ENCODE peak calls at places on chromosomes 16 and 17, in four cellular contexts. Y is NCI-H345; Q is activated CD8-positive, alpha-beta memory T cell treated with anti-CD3 and anti-CD28 coated beads, Interleukin-2, amount 50 U/mL, for 48 hours; N is stomach. X is an unnamed sample.

GRCh38 chr16:69089091-69089912 is 16.2 kb upstream of the HAS3 start:
- DNase-seq in Y (peak), Q (peak), N (peak), X (peak)

GRCh38 chr16:87790278-87791023 is 24.7 kb upstream of the KLHDC4 start:
- DNase-seq in Y (peak), Q (no peak), N (peak), X (no peak)

GRCh38 chr17:79070266-79070880 is 4.3 kb upstream of the ENGASE start:
- DNase-seq in Y (no peak), Q (no peak), N (no peak), X (no peak)

GRCh38 chr17:4588391-4588790 is 4.1 kb downstream of the SMTNL2 start:
- DNase-seq in Y (no peak), Q (no peak), N (no peak), X (no peak)

GRCh38 chr17:82863941-82864720 is 24.3 kb upstream of the ZNF750 start:
- DNase-seq in Y (peak), Q (peak), N (peak), X (no peak)

GRCh38 chr16:27781981-27782880 is 232.3 kb downstream of the KATNIP start:
- DNase-seq in Y (no peak), Q (no peak), N (no peak), X (no peak)

GRCh38 chr16:70573451-70574121 is 50.0 kb downstream of the SF3B3 start:
- DNase-seq in Y (no peak), Q (no peak), N (no peak), X (no peak)

GRCh38 chr17:42124256-42124655 is 1.7 kb downstream of the HSPB9 start:
- DNase-seq in Y (no peak), Q (no peak), N (no peak), X (no peak)

GRCh38 chr16:79932564-79932963 is 332.0 kb upstream of the MAF start:
- DNase-seq in Y (no peak), Q (no peak), N (no peak), X (no peak)

GRCh38 chr17:47895254-47895855 is 681 bp upstream of the SP2 start:
- DNase-seq in Y (no peak), Q (no peak), N (peak), X (no peak)

GRCh38 chr16:11500720-11501346 is 85.9 kb downstream of the LITAF start:
- DNase-seq in Y (no peak), Q (no peak), N (no peak), X (no peak)

GRCh38 chr17:39252788-39253460 is 27.2 kb upstream of the STAC2 start:
- DNase-seq in Y (no peak), Q (no peak), N (no peak), X (no peak)

GRCh38 chr16:71843517-71844031 is 2.2 kb upstream of the ATXN1L start:
- DNase-seq in Y (no peak), Q (no peak), N (no peak), X (no peak)

GRCh38 chr17:59734226-59734625 is 26.8 kb downstream of the VMP1 start:
- DNase-seq in Y (no peak), Q (no peak), N (no peak), X (no peak)

GRCh38 chr16:69563605-69564580 is 1.9 kb upstream of the NFAT5 start:
- DNase-seq in Y (no peak), Q (peak), N (no peak), X (peak)

GRCh38 chr16:19375561-19376158 is 42.0 kb upstream of the TMC5 start:
- DNase-seq in Y (peak), Q (peak), N (peak), X (peak)

GRCh38 chr17:29927546-29927945 is 2.5 kb downstream of the SSH2 start:
- DNase-seq in Y (no peak), Q (no peak), N (no peak), X (no peak)

GRCh38 chr17:17322516-17323510 is 19.6 kb downstream of the NT5M start:
- DNase-seq in Y (no peak), Q (no peak), N (peak), X (no peak)

GRCh38 chr17:37168731-37169353 is 206.9 kb upstream of the C17orf78 start:
- DNase-seq in Y (peak), Q (no peak), N (no peak), X (no peak)

GRCh38 chr17:77837917-77838316 is 120.6 kb upstream of the TNRC6C start:
- DNase-seq in Y (no peak), Q (no peak), N (no peak), X (no peak)